ENCODE peak calls at places on chromosomes 12 and 14, in five cellular contexts. One of them, this sample, is unnamed.

GRCh38 chr14:81211844-81212243 is 8.9 kb downstream of the GTF2A1 start:
- DNase-seq in NB4: peak; percentile 41
- DNase-seq in lower leg skin: no peak
- DNase-seq in fibroblast of lung: peak; percentile 54
- DNase-seq in adrenal gland: peak; percentile 68
- DNase-seq in this sample: peak; percentile 44

GRCh38 chr12:109261087-109261486 is 48.0 kb downstream of the FOXN4 start:
- DNase-seq in fibroblast of lung: no peak
- DNase-seq in NB4: no peak
- DNase-seq in adrenal gland: no peak
- DNase-seq in lower leg skin: no peak
- DNase-seq in this sample: no peak

GRCh38 chr14:60250318-60251035 is 1.5 kb downstream of the PPM1A start:
- DNase-seq in lower leg skin: no peak
- DNase-seq in fibroblast of lung: peak; percentile 2
- DNase-seq in NB4: peak; percentile 15
- DNase-seq in adrenal gland: no peak
- DNase-seq in this sample: peak; percentile 18

GRCh38 chr12:63917864-63918742 is 73.6 kb downstream of the SRGAP1 start:
- DNase-seq in adrenal gland: peak; percentile 76
- DNase-seq in NB4: peak; percentile 91
- DNase-seq in fibroblast of lung: peak; percentile 99
- DNase-seq in lower leg skin: no peak
- DNase-seq in this sample: peak; percentile 99

GRCh38 chr12:47844264-47845020 is 24.7 kb upstream of the HDAC7 start:
- DNase-seq in adrenal gland: no peak
- DNase-seq in NB4: no peak
- DNase-seq in lower leg skin: peak; percentile 95
- DNase-seq in fibroblast of lung: peak; percentile 73
- DNase-seq in this sample: no peak

GRCh38 chr12:116160196-116160595 is 117.3 kb downstream of the MED13L start:
- DNase-seq in NB4: no peak
- DNase-seq in lower leg skin: no peak
- DNase-seq in adrenal gland: no peak
- DNase-seq in fibroblast of lung: no peak
- DNase-seq in this sample: no peak

GRCh38 chr14:99408971-99409289 is 71.7 kb downstream of the SETD3 start:
- DNase-seq in NB4: no peak
- DNase-seq in lower leg skin: no peak
- DNase-seq in fibroblast of lung: no peak
- DNase-seq in adrenal gland: no peak
- DNase-seq in this sample: no peak

GRCh38 chr12:4991373-4991772 is 52.3 kb upstream of the KCNA5 start:
- DNase-seq in adrenal gland: no peak
- DNase-seq in NB4: no peak
- DNase-seq in fibroblast of lung: no peak
- DNase-seq in lower leg skin: no peak
- DNase-seq in this sample: no peak

GRCh38 chr12:37543966-37544668 is 772.5 kb upstream of the ALG10B start:
- DNase-seq in fibroblast of lung: no peak
- DNase-seq in NB4: no peak
- DNase-seq in lower leg skin: peak; percentile 50
- DNase-seq in adrenal gland: no peak
- DNase-seq in this sample: no peak

GRCh38 chr14:105899071-105899641 is 372.8 kb downstream of the TMEM121 start:
- DNase-seq in lower leg skin: no peak
- DNase-seq in fibroblast of lung: no peak
- DNase-seq in adrenal gland: no peak
- DNase-seq in NB4: peak; percentile 89
- DNase-seq in this sample: no peak

GRCh38 chr12:132508860-132509732 is 19.1 kb downstream of the FBRSL1 start:
- DNase-seq in lower leg skin: no peak
- DNase-seq in fibroblast of lung: no peak
- DNase-seq in adrenal gland: no peak
- DNase-seq in NB4: no peak
- DNase-seq in this sample: no peak

GRCh38 chr12:50620050-50620974 is 115.5 kb downstream of the DIP2B start:
- DNase-seq in fibroblast of lung: peak; percentile 85
- DNase-seq in lower leg skin: no peak
- DNase-seq in NB4: no peak
- DNase-seq in adrenal gland: no peak
- DNase-seq in this sample: peak; percentile 83

GRCh38 chr14:98926151-98926550 is 345.8 kb downstream of the BCL11B start:
- DNase-seq in adrenal gland: no peak
- DNase-seq in NB4: no peak
- DNase-seq in fibroblast of lung: no peak
- DNase-seq in lower leg skin: peak; percentile 90
- DNase-seq in this sample: no peak

GRCh38 chr12:24404086-24404815 is 454.8 kb upstream of the SOX5 start:
- DNase-seq in NB4: no peak
- DNase-seq in fibroblast of lung: peak; percentile 77
- DNase-seq in lower leg skin: no peak
- DNase-seq in adrenal gland: no peak
- DNase-seq in this sample: peak; percentile 11

GRCh38 chr12:95653761-95654546 is 102.7 kb upstream of the USP44 start:
- DNase-seq in fibroblast of lung: peak; percentile 78
- DNase-seq in lower leg skin: no peak
- DNase-seq in NB4: peak; percentile 18
- DNase-seq in adrenal gland: no peak
- DNase-seq in this sample: peak; percentile 73

GRCh38 chr12:12436831-12437345 is 80.0 kb downstream of the BORCS5 start:
- DNase-seq in adrenal gland: no peak
- DNase-seq in NB4: no peak
- DNase-seq in fibroblast of lung: peak; percentile 47
- DNase-seq in lower leg skin: no peak
- DNase-seq in this sample: no peak

GRCh38 chr12:92234533-92234932 is 88.9 kb upstream of the BTG1 start:
- DNase-seq in NB4: no peak
- DNase-seq in fibroblast of lung: no peak
- DNase-seq in lower leg skin: no peak
- DNase-seq in adrenal gland: no peak
- DNase-seq in this sample: no peak

GRCh38 chr12:21296751-21297406 is 37.8 kb downstream of the SLCO1A2 start:
- DNase-seq in fibroblast of lung: peak; percentile 28
- DNase-seq in lower leg skin: no peak
- DNase-seq in NB4: peak; percentile 47
- DNase-seq in adrenal gland: no peak
- DNase-seq in this sample: peak; percentile 38

GRCh38 chr14:94009767-94010166 is 12.7 kb downstream of the CCDC197 start:
- DNase-seq in lower leg skin: no peak
- DNase-seq in adrenal gland: no peak
- DNase-seq in NB4: no peak
- DNase-seq in fibroblast of lung: peak; percentile 10
- DNase-seq in this sample: peak; percentile 49

GRCh38 chr14:91252901-91253794 is 8.6 kb upstream of the GPR68 start:
- DNase-seq in lower leg skin: no peak
- DNase-seq in NB4: peak; percentile 52
- DNase-seq in fibroblast of lung: no peak
- DNase-seq in adrenal gland: no peak
- DNase-seq in this sample: no peak

GRCh38 chr14:62445570-62445969 is 599.7 kb downstream of the KCNH5 start:
- DNase-seq in adrenal gland: no peak
- DNase-seq in lower leg skin: no peak
- DNase-seq in NB4: no peak
- DNase-seq in fibroblast of lung: no peak
- DNase-seq in this sample: no peak
- H3K4me3 ChIP-seq in adrenal gland: no peak overlapping the region
- H3K4me3 ChIP-seq in lower leg skin: no peak overlapping the region
- H3K4me3 ChIP-seq in NB4: no peak overlapping the region
- H3K4me3 ChIP-seq in fibroblast of lung: no peak overlapping the region
- H3K4me3 ChIP-seq in this sample: no peak overlapping the region

GRCh38 chr12:80269953-80270552 is 170.7 kb downstream of the OTOGL start:
- DNase-seq in fibroblast of lung: peak; percentile 66
- DNase-seq in adrenal gland: no peak
- DNase-seq in NB4: peak; percentile 36
- DNase-seq in lower leg skin: no peak
- DNase-seq in this sample: peak; percentile 72
- TF ChIP-seq CTCF in fibroblast of lung: peak; percentile 56
- TF ChIP-seq CTCF in adrenal gland: peak; percentile 50
- TF ChIP-seq CTCF in NB4: peak; percentile 41
- TF ChIP-seq CTCF in lower leg skin: no peak
- TF ChIP-seq CTCF in this sample: peak; percentile 65

DNA sequence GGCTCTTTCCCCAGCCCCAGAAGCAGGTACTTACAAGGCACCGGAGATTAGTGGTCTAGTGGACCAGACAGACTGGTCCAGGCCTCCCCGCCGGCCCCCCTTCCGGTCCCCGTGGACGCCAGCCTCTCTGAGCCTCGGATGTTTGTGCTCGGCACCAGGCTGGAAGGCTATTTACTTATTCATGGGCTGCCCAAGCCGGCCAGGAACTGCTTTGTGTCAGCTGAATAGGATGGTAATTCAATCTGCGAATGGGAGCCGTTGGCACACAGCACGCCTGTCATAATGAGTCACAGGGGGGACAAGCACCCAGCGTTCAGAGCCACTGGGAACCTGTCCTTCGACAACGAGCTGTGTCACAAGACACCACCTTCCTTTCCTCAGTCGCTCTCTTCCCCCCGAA is 82.3 kb downstream of the RIMBP2 start:
- DNase-seq in fibroblast of lung: no peak
- DNase-seq in adrenal gland: peak; percentile 94
- DNase-seq in NB4: no peak
- DNase-seq in lower leg skin: no peak
- DNase-seq in this sample: no peak
- H3K4me3 ChIP-seq in fibroblast of lung: no peak overlapping the region
- H3K4me3 ChIP-seq in adrenal gland: no peak overlapping the region
- H3K4me3 ChIP-seq in NB4: no peak overlapping the region
- H3K4me3 ChIP-seq in lower leg skin: no peak overlapping the region
- H3K4me3 ChIP-seq in this sample: no peak overlapping the region

GRCh38 chr12:54830199-54830598 is 24.1 kb upstream of the MUCL1 start:
- DNase-seq in adrenal gland: no peak
- DNase-seq in NB4: no peak
- DNase-seq in lower leg skin: no peak
- DNase-seq in fibroblast of lung: no peak
- DNase-seq in this sample: no peak

GRCh38 chr12:54821676-54822075 is 32.6 kb upstream of the MUCL1 start:
- DNase-seq in fibroblast of lung: no peak
- DNase-seq in NB4: no peak
- DNase-seq in lower leg skin: no peak
- DNase-seq in adrenal gland: no peak
- DNase-seq in this sample: no peak

DNA sequence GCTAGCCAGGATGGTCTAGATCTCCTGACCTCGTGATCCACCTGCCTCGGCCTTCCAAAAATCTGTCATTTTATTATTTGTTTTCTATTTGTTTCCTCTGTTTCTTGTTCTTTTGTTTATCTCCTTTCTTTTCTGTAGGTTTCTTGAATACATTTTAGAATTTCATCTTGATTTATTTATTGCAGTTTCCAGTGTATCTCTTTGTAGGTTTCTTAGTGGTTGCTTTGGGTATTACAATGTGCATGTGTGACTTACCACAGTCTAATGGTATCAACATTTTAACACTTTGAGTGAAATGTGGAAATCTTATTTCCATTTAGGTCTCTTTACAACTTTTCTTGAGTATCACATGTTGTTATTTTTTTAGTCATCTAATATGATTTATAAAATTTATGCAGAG is 29.9 kb upstream of the MUCL1 start:
- DNase-seq in fibroblast of lung: no peak
- DNase-seq in lower leg skin: no peak
- DNase-seq in NB4: no peak
- DNase-seq in adrenal gland: no peak
- DNase-seq in this sample: no peak
- TF ChIP-seq CTCF in fibroblast of lung: no peak
- TF ChIP-seq CTCF in lower leg skin: no peak
- TF ChIP-seq CTCF in NB4: no peak
- TF ChIP-seq CTCF in adrenal gland: no peak
- TF ChIP-seq CTCF in this sample: no peak

GRCh38 chr14:38255408-38255672 is 553 bp downstream of the CLEC14A start:
- DNase-seq in NB4: no peak
- DNase-seq in lower leg skin: no peak
- DNase-seq in adrenal gland: no peak
- DNase-seq in fibroblast of lung: peak; percentile 48
- DNase-seq in this sample: no peak

GRCh38 chr14:38254565-38255407 is 1.1 kb downstream of the CLEC14A start:
- DNase-seq in NB4: no peak
- DNase-seq in adrenal gland: no peak
- DNase-seq in lower leg skin: peak; percentile 83
- DNase-seq in fibroblast of lung: peak; percentile 40
- DNase-seq in this sample: peak; percentile 34

GRCh38 chr14:38257500-38257899 is 1.6 kb upstream of the CLEC14A start:
- DNase-seq in NB4: no peak
- DNase-seq in fibroblast of lung: no peak
- DNase-seq in lower leg skin: no peak
- DNase-seq in adrenal gland: no peak
- DNase-seq in this sample: peak; percentile 50

GRCh38 chr14:38255673-38256357 is at the start of gene CLEC14A:
- DNase-seq in fibroblast of lung: no peak
- DNase-seq in adrenal gland: peak; percentile 73
- DNase-seq in NB4: no peak
- DNase-seq in lower leg skin: peak; percentile 89
- DNase-seq in this sample: no peak

GRCh38 chr14:38256358-38256840 is 506 bp upstream of the CLEC14A start:
- DNase-seq in adrenal gland: peak; percentile 73
- DNase-seq in NB4: no peak
- DNase-seq in lower leg skin: no peak
- DNase-seq in fibroblast of lung: peak; percentile 91
- DNase-seq in this sample: peak; percentile 97
- H3K4me3 ChIP-seq in adrenal gland: no peak overlapping the region
- H3K4me3 ChIP-seq in NB4: no peak overlapping the region
- H3K4me3 ChIP-seq in lower leg skin: no peak overlapping the region
- H3K4me3 ChIP-seq in fibroblast of lung: peak overlapping the region; percentile 27
- H3K4me3 ChIP-seq in this sample: peak overlapping the region; percentile 52

GRCh38 chr12:54431911-54432814 is 13.1 kb upstream of the ITGA5 start:
- DNase-seq in fibroblast of lung: peak; percentile 90
- DNase-seq in NB4: peak; percentile 52
- DNase-seq in adrenal gland: peak; percentile 90
- DNase-seq in lower leg skin: peak; percentile 94
- DNase-seq in this sample: peak; percentile 86
- TF ChIP-seq CTCF in fibroblast of lung: no peak
- TF ChIP-seq CTCF in NB4: no peak
- TF ChIP-seq CTCF in adrenal gland: no peak
- TF ChIP-seq CTCF in lower leg skin: no peak
- TF ChIP-seq CTCF in this sample: no peak

GRCh38 chr14:49019467-49020100 is 566.6 kb downstream of the RPS29 start:
- DNase-seq in adrenal gland: no peak
- DNase-seq in lower leg skin: no peak
- DNase-seq in NB4: peak; percentile 2
- DNase-seq in fibroblast of lung: no peak
- DNase-seq in this sample: no peak
- H3K4me3 ChIP-seq in adrenal gland: no peak overlapping the region
- H3K4me3 ChIP-seq in lower leg skin: no peak overlapping the region
- H3K4me3 ChIP-seq in NB4: no peak overlapping the region
- H3K4me3 ChIP-seq in fibroblast of lung: no peak overlapping the region
- H3K4me3 ChIP-seq in this sample: no peak overlapping the region

This sample was measured in fibroblast of pulmonary artery.